ENCODE peak calls at places on chromosomes 3 and 15, in six cellular contexts. N is HepG2, C is HCT116, B is GM23338, V is Panc1, U is SK-N-SH. O is an unnamed sample.

GRCh38 chr3:195021674-195022073 is 249.3 kb downstream of the XXYLT1 start:
- DNase-seq in V (no peak), C (no peak), N (no peak), B (no peak), U (no peak), O (no peak)

GRCh38 chr15:83292317-83292716 is 7.9 kb upstream of the BNC1 start:
- DNase-seq in N (no peak), U (no peak), B (no peak), C (no peak), V (no peak), O (no peak)

GRCh38 chr15:88741046-88741445 is 62.2 kb upstream of the ACAN start:
- DNase-seq in N (no peak), B (no peak), U (no peak), C (no peak), V (no peak), O (no peak)

GRCh38 chr15:80310776-80311175 is 58.8 kb upstream of the CTXND1 start:
- DNase-seq in C (no peak), B (no peak), U (no peak), V (no peak), N (no peak), O (no peak)

GRCh38 chr15:48250640-48251076 is 44.6 kb downstream of the SLC12A1 start:
- DNase-seq in N (peak), V (peak), U (peak), B (peak), C (peak), O (peak)

GRCh38 chr3:37712918-37713819 is 148.5 kb upstream of the CTDSPL start:
- DNase-seq in N (no peak), U (no peak), C (no peak), V (no peak), B (no peak), O (no peak)

GRCh38 chr15:94456246-94456645 is 224.9 kb downstream of the MCTP2 start:
- DNase-seq in U (no peak), N (no peak), C (no peak), V (no peak), B (no peak), O (no peak)

GRCh38 chr15:90003736-90004135 is 2.6 kb downstream of the ZNF710 start:
- DNase-seq in B (no peak), C (no peak), N (no peak), V (no peak), U (no peak), O (no peak)

GRCh38 chr3:162437480-162437879 is 940.9 kb downstream of the OTOL1 start:
- DNase-seq in N (no peak), C (no peak), B (no peak), V (no peak), U (no peak), O (no peak)

GRCh38 chr15:101307048-101307896 is 12.2 kb upstream of the SNRPA1 start:
- DNase-seq in C (no peak), N (no peak), B (no peak), V (no peak), U (peak), O (no peak)

GRCh38 chr3:38121451-38121831 is 15.5 kb downstream of the ACAA1 start:
- DNase-seq in B (no peak), C (no peak), U (no peak), V (no peak), N (no peak), O (no peak)

GRCh38 chr15:26624128-26624527 is 148.7 kb downstream of the GABRB3 start:
- DNase-seq in B (no peak), V (no peak), N (no peak), C (no peak), U (no peak), O (no peak)

GRCh38 chr3:30893678-30894325 is 659 bp downstream of the GADL1 start:
- DNase-seq in N (no peak), B (no peak), U (peak), V (no peak), C (no peak), O (no peak)
- H3K4me3 ChIP-seq in N (no peak), B (peak), U (peak), V (peak), C (peak), O (no peak)

GRCh38 chr3:177529716-177530335 is 332.5 kb upstream of the TBL1XR1 start:
- DNase-seq in V (no peak), N (no peak), B (no peak), U (no peak), C (no peak), O (no peak)
- TF ChIP-seq REST in V (no peak), N (no peak), B (no peak), U (no peak), C (no peak), O (no peak)

DNA sequence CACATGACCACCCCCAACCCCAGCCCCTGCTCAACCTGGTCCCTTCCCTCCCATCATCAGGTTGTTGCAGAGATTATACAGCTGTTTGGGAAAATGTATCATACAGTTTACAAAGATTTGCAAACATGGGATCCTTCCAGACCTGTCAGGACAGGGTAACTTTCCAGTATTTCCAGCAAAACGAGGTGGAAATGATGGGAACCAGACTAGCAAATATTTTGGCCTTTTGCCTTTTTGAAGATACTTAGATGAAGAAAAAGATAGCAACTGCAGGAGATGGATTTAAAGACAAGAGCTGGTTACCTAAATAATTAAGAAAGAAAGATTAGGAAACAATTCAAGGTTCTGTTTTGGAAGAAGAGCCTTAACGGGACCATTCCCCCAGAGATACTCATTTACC is 80.1 kb downstream of the TNIK start:
- DNase-seq in U (no peak), B (no peak), V (no peak), C (no peak), N (no peak), O (no peak)
- TF ChIP-seq CTCF in U (no peak), B (no peak), V (no peak), C (no peak), N (no peak), O (no peak)

GRCh38 chr3:98966862-98967554 is 65.5 kb upstream of the DCBLD2 start:
- DNase-seq in C (peak), U (no peak), V (no peak), N (no peak), B (no peak), O (no peak)

GRCh38 chr3:98968347-98968746 is 66.9 kb upstream of the DCBLD2 start:
- DNase-seq in N (no peak), U (no peak), V (no peak), B (no peak), C (no peak), O (no peak)

GRCh38 chr3:98967758-98968157 is 66.3 kb upstream of the DCBLD2 start:
- DNase-seq in U (peak), V (no peak), C (no peak), B (no peak), N (no peak), O (no peak)

GRCh38 chr3:98969295-98969694 is 67.8 kb upstream of the DCBLD2 start:
- DNase-seq in V (no peak), U (no peak), C (no peak), B (no peak), N (no peak), O (no peak)

DNA sequence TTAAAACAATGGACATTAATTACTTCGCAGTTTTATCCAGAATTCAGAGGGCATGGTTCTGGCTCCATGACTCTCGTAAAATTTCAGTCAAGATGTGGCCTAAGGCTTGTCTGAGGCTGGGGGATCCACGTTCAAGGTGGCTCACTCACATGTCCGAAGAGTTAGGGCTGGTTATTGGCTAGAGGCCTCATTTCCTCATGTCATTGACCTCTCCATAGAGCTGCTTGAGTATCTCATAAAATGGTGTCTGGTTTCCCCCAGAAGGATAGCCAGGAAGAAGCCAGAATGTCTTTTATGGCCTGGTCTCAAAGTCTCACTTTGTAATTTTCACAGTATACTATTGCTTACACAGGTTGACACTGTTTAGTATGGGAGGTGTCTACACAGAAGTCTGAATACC is 67.3 kb upstream of the DCBLD2 start:
- DNase-seq in N (no peak), U (no peak), B (no peak), V (no peak), C (no peak), O (no peak)
- H3K4me3 ChIP-seq in N (no peak), U (peak), B (no peak), V (no peak), C (no peak), O (no peak)

DNA sequence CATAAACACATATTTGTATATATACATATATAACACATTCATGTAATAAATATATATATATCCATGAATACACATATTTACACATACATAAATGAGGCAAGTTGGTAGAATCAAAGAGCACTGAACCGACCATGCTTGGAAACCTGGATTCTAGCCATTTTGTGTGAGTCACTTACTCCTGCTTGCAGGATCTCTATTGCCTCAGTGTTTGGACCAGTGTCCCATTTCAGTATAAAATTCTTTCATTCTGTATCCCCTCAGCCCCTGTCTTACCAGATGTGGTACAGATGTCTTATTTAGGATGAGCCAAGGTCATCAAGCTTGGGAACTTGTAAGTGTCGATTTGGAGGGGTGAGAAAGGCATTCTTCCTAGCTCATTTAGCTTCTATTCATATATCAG is 391.4 kb upstream of the FRG2C start:
- DNase-seq in C (no peak), U (no peak), B (no peak), V (no peak), N (no peak), O (no peak)
- TF ChIP-seq REST in C (no peak), U (no peak), B (no peak), V (no peak), N (no peak), O (no peak)

DNA sequence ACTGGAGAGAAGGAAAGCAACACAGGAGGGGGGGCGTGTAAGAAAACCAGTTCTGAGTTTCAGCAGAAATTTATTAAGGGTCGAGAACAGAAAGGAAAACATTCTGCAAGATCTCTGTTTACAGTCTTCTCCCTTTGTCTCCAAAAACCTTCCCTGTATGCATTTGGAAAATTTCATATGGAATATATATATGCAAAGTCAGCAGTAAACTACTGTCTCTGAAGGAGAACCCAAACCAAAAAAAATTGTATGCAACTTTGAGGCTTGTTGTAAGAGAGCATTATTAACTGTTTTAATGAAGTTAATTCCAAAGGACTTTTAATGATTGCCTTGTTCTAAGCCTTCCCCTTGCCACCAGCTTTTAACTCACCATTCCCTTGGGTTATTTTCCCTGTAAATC is 238.2 kb upstream of the GPR149 start:
- DNase-seq in B (no peak), N (no peak), C (no peak), V (no peak), U (no peak), O (no peak)
- TF ChIP-seq CTCF in B (no peak), N (no peak), C (no peak), V (no peak), U (no peak), O (no peak)

GRCh38 chr3:17433866-17434265 is 308.6 kb downstream of the TBC1D5 start:
- DNase-seq in V (no peak), U (no peak), C (no peak), B (no peak), N (no peak), O (no peak)

GRCh38 chr3:17432237-17432636 is 310.2 kb downstream of the TBC1D5 start:
- DNase-seq in C (no peak), U (no peak), N (no peak), B (no peak), V (no peak), O (no peak)

GRCh38 chr3:17431477-17432045 is 310.9 kb downstream of the TBC1D5 start:
- DNase-seq in U (no peak), C (no peak), B (no peak), N (no peak), V (no peak), O (no peak)

GRCh38 chr3:17430574-17430973 is 311.9 kb downstream of the TBC1D5 start:
- DNase-seq in U (no peak), C (no peak), V (no peak), N (no peak), B (no peak), O (no peak)

GRCh38 chr3:17431004-17431403 is 311.4 kb downstream of the TBC1D5 start:
- DNase-seq in C (peak), V (peak), N (peak), B (peak), U (peak), O (no peak)
- H3K4me3 ChIP-seq in C (no peak), V (no peak), N (no peak), B (no peak), U (no peak), O (no peak)

DNA sequence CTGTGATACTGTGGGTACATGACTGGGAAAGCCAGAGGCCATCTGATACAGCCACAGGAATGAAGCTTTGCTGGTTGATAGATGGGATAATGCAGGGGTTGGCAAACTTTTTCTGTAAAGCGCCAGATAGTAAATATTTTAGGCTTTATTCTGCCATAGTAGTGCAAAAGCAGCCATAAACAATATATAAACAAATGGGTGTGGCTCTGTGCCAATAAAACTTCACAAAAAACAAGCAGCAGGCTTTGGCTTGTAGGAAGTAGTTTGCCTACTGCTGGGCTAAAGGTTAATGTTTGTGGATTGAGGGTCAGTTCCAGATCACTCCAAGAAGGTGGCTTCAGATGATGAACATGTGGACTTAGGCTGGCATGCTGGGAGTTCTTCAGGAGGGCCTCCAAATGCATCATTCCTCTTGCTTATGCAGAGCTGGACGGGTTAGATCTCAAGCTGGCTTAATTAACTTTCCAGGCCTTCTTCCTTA is 305.7 kb downstream of the RPLP1 start:
- DNase-seq in U (no peak), B (no peak), N (no peak), V (no peak), C (no peak), O (no peak)
- TF ChIP-seq REST in U (no peak), B (no peak), N (no peak), V (no peak), C (no peak), O (no peak)

GRCh38 chr3:14914777-14915113 is 32.6 kb upstream of the NR2C2 start:
- DNase-seq in V (no peak), U (peak), N (no peak), B (no peak), C (no peak), O (no peak)
- TF ChIP-seq CTCF in V (no peak), U (no peak), N (no peak), B (no peak), C (no peak), O (no peak)